ENCODE peak calls at places on chromosomes 12 and 14, in seven cellular contexts. P, L, N, K, T, F and W are unnamed samples. For H3K4me1, the result is how much of the 10 kb centered on the place peaks cover.

GRCh38 chr14:102338724-102339123 is 19.2 kb downstream of the ZNF839 start:
- DNase-seq in K (no peak), T (no peak), F (no peak), N (no peak), P (no peak), L (no peak), W (no peak)

GRCh38 chr14:29724991-29725390 is 202.7 kb downstream of the PRKD1 start:
- DNase-seq in F (no peak), T (no peak), L (peak), K (no peak), N (no peak), P (no peak), W (no peak)

GRCh38 chr12:54363047-54363446 is 1.2 kb downstream of the GPR84 start:
- DNase-seq in P (no peak), K (no peak), F (no peak), N (no peak), T (no peak), L (no peak), W (no peak)

GRCh38 chr14:96748371-96748770 is 48.8 kb upstream of the VRK1 start:
- DNase-seq in N (no peak), P (peak), T (peak), F (no peak), L (no peak), K (peak), W (no peak)

GRCh38 chr14:101008196-101008595 is 104.7 kb upstream of the RTL1 start:
- DNase-seq in K (no peak), P (no peak), T (no peak), L (no peak), N (peak), F (no peak), W (peak)

GRCh38 chr12:80792861-80793260 is 76.1 kb downstream of the MYF5 start:
- DNase-seq in F (no peak), N (no peak), L (no peak), T (no peak), K (no peak), P (no peak), W (no peak)

GRCh38 chr14:100159107-100159864 is at the start of gene DEGS2:
- DNase-seq in K (no peak), N (no peak), L (peak), F (peak), P (peak), T (peak), W (peak)

GRCh38 chr12:33438025-33438772 is 1.4 kb downstream of the SYT10 start:
- DNase-seq in N (no peak), K (no peak), P (no peak), L (no peak), F (no peak), T (no peak), W (no peak)

GRCh38 chr14:61308198-61308597 is 13.2 kb upstream of the PRKCH start:
- DNase-seq in K (no peak), N (no peak), P (no peak), F (no peak), L (no peak), T (no peak), W (no peak)

GRCh38 chr12:108752387-108752786 is 21.1 kb upstream of the CORO1C start:
- DNase-seq in T (no peak), L (no peak), N (no peak), K (peak), P (no peak), F (no peak), W (no peak)

GRCh38 chr12:53299101-53299453 is 418 bp upstream of the MYG1 start:
- DNase-seq in T (no peak), P (no peak), L (peak), N (no peak), K (no peak), F (no peak), W (no peak)

GRCh38 chr14:52860209-52860608 is 68.8 kb upstream of the GNPNAT1 start:
- DNase-seq in L (no peak), P (no peak), N (no peak), T (no peak), F (no peak), K (no peak), W (no peak)

GRCh38 chr12:75848533-75848932 is 183.0 kb downstream of the PHLDA1 start:
- DNase-seq in T (no peak), P (no peak), K (no peak), F (no peak), L (no peak), N (no peak), W (no peak)

GRCh38 chr12:128109236-128109635 is 157.7 kb upstream of the TMEM132C start:
- DNase-seq in P (no peak), K (no peak), L (no peak), N (no peak), T (no peak), F (no peak), W (no peak)

GRCh38 chr12:128114485-128114884 is 152.5 kb upstream of the TMEM132C start:
- DNase-seq in P (no peak), K (no peak), L (no peak), F (no peak), T (no peak), N (no peak), W (no peak)

GRCh38 chr12:128111951-128112350 is 155.0 kb upstream of the TMEM132C start:
- DNase-seq in N (no peak), L (no peak), T (no peak), K (no peak), P (no peak), F (no peak), W (no peak)

GRCh38 chr12:128111333-128111732 is 155.6 kb upstream of the TMEM132C start:
- DNase-seq in N (no peak), T (no peak), F (no peak), K (no peak), P (no peak), L (no peak), W (no peak)

DNA sequence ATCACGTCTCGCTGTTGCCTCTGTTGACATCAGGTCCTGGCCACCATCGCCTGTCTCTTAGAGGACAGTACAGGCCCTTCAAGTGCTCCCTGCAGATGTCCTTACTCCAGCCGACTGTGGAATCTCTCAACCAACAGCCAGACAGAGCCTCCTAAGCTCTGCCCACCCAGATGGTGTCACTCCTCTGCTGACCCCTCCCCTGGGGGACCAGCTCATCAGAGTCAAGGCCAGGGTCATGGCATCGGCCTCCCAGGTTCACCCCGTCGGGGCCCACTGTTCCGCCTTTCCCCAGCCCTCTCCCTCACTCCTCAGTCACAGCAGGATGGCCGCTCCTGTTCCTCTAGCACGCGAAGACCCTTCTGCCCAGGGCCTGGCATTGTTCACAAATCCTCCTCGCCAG is 157.3 kb upstream of the TMEM132C start:
- DNase-seq in N (no peak), K (no peak), P (no peak), T (no peak), L (no peak), F (no peak), W (no peak)
- TF ChIP-seq POLR2A in N (no peak), K (no peak), P (no peak), T (no peak), L (no peak), F (no peak), W (no peak)

GRCh38 chr12:122965356-122965755 is 907 bp downstream of the ABCB9 start:
- DNase-seq in P (no peak), F (peak), N (no peak), T (no peak), L (no peak), K (no peak), W (no peak)

GRCh38 chr12:122968104-122968503 is 1.8 kb upstream of the ABCB9 start:
- DNase-seq in N (no peak), F (no peak), L (no peak), T (no peak), K (no peak), P (no peak), W (no peak)

GRCh38 chr12:122967151-122967550 is 888 bp upstream of the ABCB9 start:
- DNase-seq in L (no peak), T (no peak), P (no peak), F (no peak), K (no peak), N (no peak), W (no peak)

GRCh38 chr12:122965851-122966742 is at the start of gene ABCB9:
- DNase-seq in F (peak), P (peak), K (peak), T (peak), L (peak), N (peak), W (peak)

GRCh38 chr12:122966743-122967058 is 438 bp upstream of the ABCB9 start:
- DNase-seq in F (no peak), L (no peak), T (no peak), N (no peak), K (no peak), P (no peak), W (no peak)
- H3K4me3 ChIP-seq in F (no peak), L (peak), T (no peak), N (no peak), K (peak), P (no peak), W (peak)

DNA sequence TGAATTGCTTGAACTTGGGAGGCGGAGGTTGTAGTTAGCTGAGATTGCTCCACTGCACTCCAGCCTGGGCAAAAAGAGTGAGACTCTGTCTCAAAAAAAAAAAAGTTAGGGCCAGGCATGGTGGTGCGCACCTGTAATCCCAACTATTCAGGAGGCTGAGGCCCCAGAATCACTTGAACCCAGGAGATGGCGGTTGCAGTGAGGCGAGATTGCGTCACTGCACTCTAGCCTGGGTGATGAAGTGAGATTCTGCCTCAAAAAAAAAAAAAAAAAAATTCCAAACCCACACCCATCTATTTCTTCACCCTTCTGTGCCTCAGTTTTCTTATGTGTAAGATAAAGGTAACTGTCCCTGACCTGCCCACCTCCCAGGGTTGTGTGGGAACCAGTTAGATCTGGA is 11.0 kb upstream of the MLXIP start:
- DNase-seq in F (no peak), N (no peak), P (no peak), K (no peak), L (no peak), T (no peak), W (no peak)
- H3K4me1 ChIP-seq in F (half or more), N (under half), P (under half), K (half or more), L (under half), T (half or more), W (half or more)

DNA sequence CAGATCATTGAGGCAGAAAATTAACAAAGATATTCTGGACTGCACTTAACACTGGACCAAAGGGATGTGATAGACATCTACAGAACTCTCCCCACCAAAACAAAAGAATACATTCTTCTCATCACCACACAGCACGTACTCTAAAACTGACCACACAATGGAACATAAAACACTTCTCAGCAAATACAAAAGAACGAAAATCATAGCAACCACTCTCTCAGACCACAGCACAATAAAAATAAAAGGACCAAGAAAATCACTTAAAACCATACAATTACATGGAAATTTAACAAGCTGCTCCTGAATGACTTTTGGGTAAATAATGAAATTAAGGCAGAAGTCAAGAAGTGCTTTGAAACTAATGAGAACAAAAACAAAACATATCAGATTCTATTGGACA is 254.0 kb upstream of the STXBP6 start:
- DNase-seq in T (no peak), N (no peak), K (no peak), F (no peak), P (no peak), L (no peak), W (no peak)
- TF ChIP-seq POLR2A in T (no peak), N (no peak), K (no peak), F (no peak), P (no peak), L (no peak), W (no peak)